ENCODE peak calls at places on chromosomes 12 and 14, in seven cellular contexts. J, I, L, Z, O, K and V are unnamed samples.

GRCh38 chr14:55938249-55938791 is 179.9 kb upstream of the PELI2 start:
- DNase-seq in J (no peak), O (no peak), Z (peak; percentile 79), K (no peak), L (peak; percentile 36), I (peak; percentile 69), V (peak; percentile 72)

GRCh38 chr14:42299692-42300091 is 693.0 kb downstream of the LRFN5 start:
- DNase-seq in K (no peak), L (no peak), J (peak; percentile 18), Z (no peak), O (no peak), I (no peak), V (peak; percentile 3)

GRCh38 chr12:46154221-46154975 is 114.4 kb downstream of the SLC38A1 start:
- DNase-seq in K (no peak), Z (no peak), L (no peak), J (no peak), O (no peak), I (no peak), V (peak; percentile 18)

GRCh38 chr12:47032644-47033043 is 46.8 kb upstream of the PCED1B start:
- DNase-seq in Z (no peak), L (no peak), K (no peak), J (peak; percentile 80), I (no peak), O (peak; percentile 58), V (no peak)

GRCh38 chr14:71130491-71131179 is 223.4 kb downstream of the PCNX1 start:
- DNase-seq in L (no peak), K (no peak), I (no peak), O (peak; percentile 51), J (peak; percentile 27), Z (no peak), V (no peak)

GRCh38 chr12:76049575-76050251 is 18.1 kb upstream of the PHLDA1 start:
- DNase-seq in Z (no peak), L (no peak), O (no peak), I (no peak), J (no peak), K (no peak), V (no peak)

GRCh38 chr12:104458645-104459555 is 2.2 kb downstream of the CHST11 start:
- DNase-seq in I (peak; percentile 51), K (peak; percentile 33), L (no peak), J (peak; percentile 46), O (peak; percentile 38), Z (peak; percentile 76), V (no peak)

GRCh38 chr14:20698934-20699333 is 10.4 kb downstream of the ANG start:
- DNase-seq in L (no peak), O (no peak), K (no peak), Z (no peak), I (no peak), J (no peak), V (no peak)

GRCh38 chr12:27875677-27876076 is 95.6 kb upstream of the MANSC4 start:
- DNase-seq in K (no peak), Z (no peak), I (no peak), O (no peak), L (no peak), J (no peak), V (no peak)

GRCh38 chr12:67410246-67410645 is 141.1 kb downstream of the CAND1 start:
- DNase-seq in O (no peak), K (no peak), L (no peak), I (no peak), J (no peak), Z (no peak), V (no peak)

GRCh38 chr14:50039734-50040400 is 76.5 kb downstream of the VCPKMT start:
- DNase-seq in K (peak; percentile 49), O (peak; percentile 71), I (peak; percentile 71), Z (no peak), J (peak; percentile 82), L (no peak), V (no peak)

GRCh38 chr12:44101470-44101869 is 265.6 kb downstream of the TMEM117 start:
- DNase-seq in J (no peak), K (no peak), Z (no peak), L (no peak), O (no peak), I (no peak), V (no peak)

GRCh38 chr12:126362964-126363363 is 1297.7 kb downstream of the AACS start:
- DNase-seq in Z (no peak), J (no peak), L (no peak), I (no peak), O (no peak), K (no peak), V (no peak)

GRCh38 chr12:116977465-116978380 is 67.0 kb downstream of the FBXW8 start:
- DNase-seq in L (no peak), I (no peak), K (no peak), J (no peak), O (no peak), Z (no peak), V (no peak)

GRCh38 chr12:105455250-105455649 is 124.8 kb downstream of the C12orf75 start:
- DNase-seq in O (no peak), Z (no peak), J (no peak), L (no peak), K (no peak), I (no peak), V (no peak)

GRCh38 chr14:91866061-91866460 is 1.3 kb downstream of the TC2N start:
- DNase-seq in K (no peak), O (no peak), J (no peak), Z (no peak), I (no peak), L (no peak), V (no peak)